ENCODE peak calls at places on chromosomes 4 and X, in seven cellular contexts. X, V, Y, R, Z, J and N are unnamed samples.

GRCh38 chrX:1084689-1085088 is 127.8 kb downstream of the CRLF2 start:
- DNase-seq in X (no peak), V (no peak), Z (no peak), R (no peak), Y (no peak), J (no peak), N (no peak)

GRCh38 chr4:19924761-19925160 is 326.9 kb upstream of the SLIT2 start:
- DNase-seq in Y (no peak), V (no peak), R (no peak), J (no peak), X (no peak), Z (no peak), N (no peak)

GRCh38 chrX:12771445-12772069 is 19.7 kb upstream of the PRPS2 start:
- DNase-seq in J (no peak), X (peak), V (no peak), Y (no peak), R (peak), Z (no peak), N (no peak)

GRCh38 chr4:96407651-96408342 is 567.9 kb downstream of the PDHA2 start:
- DNase-seq in X (no peak), Y (no peak), V (no peak), J (peak), R (no peak), Z (no peak), N (no peak)

GRCh38 chrX:133741303-133741702 is 244.1 kb downstream of the GPC3 start:
- DNase-seq in Y (no peak), V (no peak), X (no peak), J (no peak), Z (no peak), R (no peak), N (no peak)

GRCh38 chr4:121728066-121728465 is 31.3 kb upstream of the ANXA5 start:
- DNase-seq in Z (no peak), J (no peak), X (no peak), Y (peak), V (no peak), R (no peak), N (no peak)

GRCh38 chr4:119663160-119663788 is 34.7 kb upstream of the PDE5A start:
- DNase-seq in X (no peak), J (no peak), R (no peak), Y (no peak), V (no peak), Z (no peak), N (no peak)

GRCh38 chr4:142656178-142656577 is 189.9 kb downstream of the INPP4B start:
- DNase-seq in J (no peak), R (no peak), V (no peak), Y (no peak), X (no peak), Z (no peak), N (no peak)

GRCh38 chr4:137420901-137421384 is 111.4 kb downstream of the PCDH18 start:
- DNase-seq in Z (no peak), R (no peak), J (no peak), Y (no peak), V (no peak), X (no peak), N (no peak)

GRCh38 chrX:134603806-134604700 is 54.2 kb downstream of the PLAC1 start:
- DNase-seq in X (no peak), V (peak), Y (peak), J (no peak), R (no peak), Z (no peak), N (no peak)

GRCh38 chr4:42809419-42810084 is 83.0 kb upstream of the GRXCR1 start:
- DNase-seq in Y (no peak), Z (no peak), J (no peak), X (no peak), V (no peak), R (no peak), N (no peak)

GRCh38 chr4:85368932-85369331 is 106.0 kb upstream of the ARHGAP24 start:
- DNase-seq in J (no peak), V (no peak), X (no peak), Y (no peak), R (no peak), Z (no peak), N (no peak)

GRCh38 chr4:8582436-8582835 is 2.2 kb downstream of the GPR78 start:
- DNase-seq in V (no peak), R (no peak), J (no peak), X (peak), Y (no peak), Z (peak), N (no peak)

GRCh38 chr4:80078361-80079092 is 5.5 kb upstream of the ANTXR2 start:
- DNase-seq in Z (no peak), Y (no peak), V (no peak), X (no peak), J (no peak), R (no peak), N (no peak)

GRCh38 chr4:858831-859451 is 33.0 kb upstream of the CPLX1 start:
- DNase-seq in J (no peak), V (no peak), R (no peak), X (no peak), Z (no peak), Y (no peak), N (no peak)

GRCh38 chr4:48046059-48046458 is 29.5 kb downstream of the NIPAL1 start:
- DNase-seq in J (no peak), Y (no peak), X (no peak), Z (no peak), R (no peak), V (no peak), N (no peak)

GRCh38 chr4:80365928-80366327 is 30.4 kb downstream of the CFAP299 start:
- DNase-seq in J (peak), X (peak), Y (peak), V (peak), R (peak), Z (peak), N (no peak)

DNA sequence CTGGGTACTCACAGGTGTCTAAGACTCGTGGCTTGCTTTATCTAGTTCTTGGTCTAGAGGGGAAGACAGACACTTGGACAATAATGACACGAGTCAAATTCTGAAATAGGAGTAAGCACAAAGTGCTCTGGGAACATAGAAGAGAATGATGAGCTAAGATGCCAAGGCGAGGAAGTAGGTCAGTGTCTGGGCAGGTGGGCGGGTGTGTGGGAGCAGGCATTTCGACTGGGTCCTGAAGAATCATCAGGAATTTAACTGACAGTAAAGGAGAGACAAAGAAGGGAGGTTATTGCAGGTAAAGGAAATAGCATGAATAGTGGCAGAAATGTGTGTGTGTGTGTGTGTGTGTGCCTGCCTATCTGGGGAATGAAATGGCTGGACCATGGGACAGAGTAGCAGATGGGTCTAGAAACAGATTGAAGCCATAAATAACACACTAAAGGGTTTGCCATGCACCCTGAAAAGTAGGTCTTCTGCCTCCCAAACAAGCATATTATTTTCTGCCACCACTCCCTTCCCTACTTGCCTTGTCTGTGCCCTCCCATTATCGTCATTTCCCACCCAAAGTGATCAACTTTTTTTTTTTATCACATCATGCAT is 58.4 kb upstream of the SLC25A43 start:
- DNase-seq in Z (no peak), Y (no peak), V (no peak), X (no peak), R (no peak), J (no peak), N (no peak)
- TF ChIP-seq CTCF in Z (no peak), Y (no peak), V (no peak), X (no peak), R (no peak), J (no peak), N (no peak)

GRCh38 chrX:136166221-136166855 is 19.0 kb downstream of the FHL1 start:
- DNase-seq in J (no peak), X (no peak), Z (peak), V (no peak), R (no peak), Y (no peak), N (no peak)
- TF ChIP-seq CTCF in J (peak), X (peak), Z (no peak), V (peak), R (no peak), Y (no peak), N (no peak)

DNA sequence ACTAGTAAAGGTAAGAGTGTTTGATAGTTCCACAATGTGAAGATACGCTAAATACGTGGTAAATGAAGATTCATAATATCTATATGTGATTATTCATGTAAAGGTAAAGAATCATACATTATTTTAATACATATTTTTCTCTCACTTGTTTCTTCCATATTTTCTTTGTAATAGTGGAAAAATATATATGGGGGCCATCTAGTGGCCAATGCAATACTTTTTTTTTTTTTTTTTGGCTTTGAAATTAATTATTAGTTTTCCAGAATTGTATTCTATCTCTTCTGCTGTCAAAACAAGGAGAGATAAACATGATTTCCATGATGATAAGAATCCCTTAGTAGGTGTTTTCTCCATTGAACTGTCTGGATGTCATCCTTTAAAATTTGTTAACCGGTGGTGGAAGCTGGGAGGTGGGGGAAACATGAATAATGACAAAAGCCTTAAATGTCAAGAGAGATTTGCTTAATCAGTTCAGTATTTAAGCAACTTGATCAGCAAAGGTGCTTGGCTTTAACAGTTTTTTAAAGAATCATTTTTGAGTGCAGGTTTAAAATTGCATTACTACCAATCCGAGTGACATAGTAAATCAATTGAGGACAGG is 508.7 kb upstream of the HTR2C start:
- DNase-seq in R (no peak), V (no peak), Z (no peak), X (no peak), Y (no peak), J (no peak), N (no peak)
- TF ChIP-seq CTCF in R (no peak), V (no peak), Z (no peak), X (no peak), Y (peak), J (peak), N (no peak)

DNA sequence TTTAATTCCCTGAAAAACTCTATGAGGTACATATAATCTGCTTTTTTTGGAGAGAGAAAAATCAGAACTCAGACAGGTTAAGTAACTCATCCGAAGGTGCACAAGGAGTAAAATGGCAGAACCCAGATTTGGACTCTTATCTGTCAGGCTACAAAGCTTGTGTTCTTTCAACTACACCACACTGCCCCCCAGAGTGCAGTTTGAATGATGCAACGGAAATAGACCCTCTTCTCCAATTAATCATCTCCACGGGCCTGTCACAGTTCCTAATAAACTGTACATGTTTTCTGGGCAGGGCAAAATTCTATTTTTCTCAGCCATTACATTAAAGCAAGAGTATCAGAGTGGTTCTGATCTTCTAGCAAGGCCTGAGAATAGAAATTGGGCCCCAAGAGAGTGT is 35.3 kb upstream of the DCX start:
- DNase-seq in R (no peak), X (peak), V (no peak), J (no peak), Y (no peak), Z (no peak), N (no peak)
- TF ChIP-seq CTCF in R (no peak), X (no peak), V (no peak), J (peak), Y (no peak), Z (no peak), N (no peak)

GRCh38 chr4:17447675-17448298 is 64.1 kb downstream of the QDPR start:
- DNase-seq in R (peak), X (peak), Y (peak), V (peak), J (peak), Z (no peak), N (peak)
- TF ChIP-seq CTCF in R (peak), X (peak), Y (peak), V (peak), J (peak), Z (peak), N (no peak)

DNA sequence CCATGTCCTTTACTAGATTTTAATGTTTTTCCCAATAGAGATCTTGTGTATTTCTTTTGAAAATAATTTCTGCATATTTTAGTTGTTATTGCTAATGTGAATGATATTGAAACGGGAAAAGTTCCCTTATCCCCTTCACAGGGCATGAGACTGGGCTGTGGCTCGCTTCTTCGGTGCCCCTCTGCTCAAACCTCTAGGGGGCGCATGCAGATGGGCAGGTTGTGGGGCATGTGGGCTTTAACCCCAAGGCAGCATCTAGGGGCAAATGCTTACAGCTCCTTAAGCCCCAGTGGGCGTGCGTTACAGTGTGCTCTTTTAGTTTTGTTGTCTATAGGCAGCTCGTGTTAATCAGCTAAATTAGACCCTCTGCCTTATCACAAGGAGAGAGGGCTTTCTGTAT is 194.7 kb downstream of the OPHN1 start:
- DNase-seq in X (no peak), R (no peak), Z (no peak), J (no peak), Y (no peak), V (no peak), N (no peak)
- TF ChIP-seq CTCF in X (no peak), R (no peak), Z (no peak), J (peak), Y (no peak), V (peak), N (no peak)

DNA sequence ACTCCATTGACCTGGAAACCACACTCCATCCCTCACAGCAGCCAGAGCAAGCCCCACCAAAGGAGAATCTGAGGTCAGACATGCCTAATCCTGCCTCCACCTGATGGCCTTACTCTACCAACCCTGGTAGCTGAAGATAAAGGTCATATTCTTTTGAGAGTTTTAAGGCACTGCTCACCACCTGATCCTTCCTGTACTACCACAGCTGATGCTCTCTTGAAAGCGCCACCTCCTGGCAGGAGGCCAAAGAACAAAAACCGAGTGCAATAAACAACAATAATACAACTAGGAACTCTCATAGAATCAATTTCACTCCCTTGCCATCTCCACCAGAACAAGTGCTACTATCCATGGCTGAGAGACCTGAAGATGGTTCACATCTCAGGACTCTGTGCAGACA is 301.6 kb downstream of the NAF1 start:
- DNase-seq in R (no peak), Z (no peak), X (no peak), J (no peak), Y (no peak), V (no peak), N (no peak)
- TF ChIP-seq CTCF in R (no peak), Z (no peak), X (no peak), J (no peak), Y (no peak), V (no peak), N (no peak)

DNA sequence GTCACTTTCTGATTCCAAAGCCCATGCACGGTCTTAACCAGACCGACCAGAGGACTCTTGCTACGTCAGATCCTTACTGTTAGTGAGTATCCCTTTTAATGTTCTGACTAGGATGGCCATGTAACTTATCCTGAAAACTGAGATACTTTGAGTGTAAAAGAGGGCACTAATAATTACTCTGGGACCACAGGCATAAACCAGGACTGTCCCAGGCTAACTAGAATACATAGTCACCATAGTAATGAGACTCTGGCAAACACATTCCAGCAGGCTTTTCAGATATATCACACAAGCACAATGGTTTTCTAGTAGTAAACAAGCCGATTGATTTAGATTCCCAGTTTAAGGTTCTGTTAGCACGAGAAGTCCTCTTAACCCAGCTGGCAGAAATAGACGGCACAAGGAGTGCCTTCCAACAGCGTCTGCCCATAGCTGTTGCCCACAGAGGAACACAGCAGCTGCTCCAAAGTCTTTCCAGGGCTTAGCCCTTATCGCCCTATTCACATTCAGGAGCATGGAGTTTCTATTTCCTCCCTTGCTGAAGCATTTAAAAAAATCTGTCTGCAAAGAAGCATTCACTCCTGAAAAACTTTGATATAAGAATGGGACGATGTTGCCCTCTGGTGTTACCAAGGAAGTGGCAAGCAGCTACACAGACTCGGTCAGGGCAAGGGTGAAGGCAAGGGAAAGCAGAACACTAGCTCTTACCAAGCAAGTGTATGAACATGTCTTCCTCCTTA is 92.4 kb downstream of the CXCL13 start:
- DNase-seq in V (peak), Y (peak), X (peak), J (peak), R (peak), Z (no peak), N (no peak)
- TF ChIP-seq CTCF in V (peak), Y (peak), X (peak), J (peak), R (no peak), Z (no peak), N (no peak)